ENCODE peak calls at places on chromosomes 12 and 14, in four cellular contexts. M, Y, U and V are unnamed samples.

GRCh38 chr14:73125746-73126145 is 10.6 kb upstream of the PSEN1 start:
- DNase-seq in M (no peak), U (no peak), Y (no peak), V (no peak)

GRCh38 chr12:6821271-6821673 is 349 bp upstream of the GPR162 start:
- DNase-seq in M (no peak), U (no peak), Y (no peak), V (no peak)

GRCh38 chr14:83101855-83102254 is 1568.2 kb upstream of the SEL1L start:
- DNase-seq in Y (no peak), U (no peak), M (no peak), V (no peak)

GRCh38 chr14:100294213-100294962 is 11.9 kb downstream of the SLC25A29 start:
- DNase-seq in Y (no peak), U (no peak), M (no peak), V (peak)

GRCh38 chr12:56220611-56221232 is 1.0 kb downstream of the RNF41 start:
- DNase-seq in M (no peak), Y (peak), U (peak), V (peak)

GRCh38 chr12:116559330-116560080 is at the start of gene MAP1LC3B2:
- DNase-seq in Y (peak), U (no peak), M (peak), V (peak)

GRCh38 chr14:42224053-42224888 is 617.6 kb downstream of the LRFN5 start:
- DNase-seq in U (no peak), Y (no peak), M (no peak), V (peak)

GRCh38 chr12:109539508-109539907 is 33.8 kb downstream of the MMAB start:
- DNase-seq in Y (no peak), M (no peak), U (no peak), V (no peak)

GRCh38 chr12:82486524-82487235 is 128.4 kb downstream of the METTL25 start:
- DNase-seq in Y (no peak), M (no peak), U (no peak), V (no peak)

GRCh38 chr14:95601650-95602049 is 66.8 kb downstream of the GLRX5 start:
- DNase-seq in M (no peak), U (no peak), Y (no peak), V (no peak)

GRCh38 chr12:14768823-14769405 is 34.4 kb downstream of the WBP11 start:
- DNase-seq in Y (no peak), M (peak), U (no peak), V (no peak)

GRCh38 chr12:67520611-67521010 is 127.9 kb upstream of the DYRK2 start:
- DNase-seq in U (no peak), Y (no peak), M (no peak), V (no peak)

GRCh38 chr12:62744551-62744950 is 190.4 kb downstream of the PPM1H start:
- DNase-seq in Y (no peak), M (no peak), U (no peak), V (no peak)

GRCh38 chr12:66662729-66663128 is 16.1 kb downstream of the GRIP1 start:
- DNase-seq in U (no peak), Y (no peak), M (no peak), V (no peak)

GRCh38 chr14:54621686-54622085 is 54.8 kb downstream of the SAMD4A start:
- DNase-seq in M (no peak), Y (no peak), U (no peak), V (no peak)

GRCh38 chr12:27273114-27273513 is 29.0 kb downstream of the STK38L start:
- DNase-seq in Y (no peak), U (no peak), M (no peak), V (no peak)

GRCh38 chr12:51631591-51631990 is 40.6 kb downstream of the SCN8A start:
- DNase-seq in Y (no peak), M (no peak), U (no peak), V (no peak)

GRCh38 chr12:46266382-46266791 is 2.5 kb downstream of the SLC38A1 start:
- DNase-seq in U (no peak), M (peak), Y (peak), V (no peak)

GRCh38 chr14:35365130-35366047 is 39.2 kb downstream of the NFKBIA start:
- DNase-seq in U (no peak), M (peak), Y (peak), V (peak)

GRCh38 chr14:71439247-71439646 is 493.0 kb upstream of the RGS6 start:
- DNase-seq in Y (no peak), M (no peak), U (no peak), V (no peak)

GRCh38 chr14:70716958-70717357 is 75.2 kb downstream of the TTC9 start:
- DNase-seq in Y (no peak), U (no peak), M (no peak), V (no peak)

GRCh38 chr14:100901391-100902183 is 1.9 kb downstream of the RTL1 start:
- DNase-seq in U (no peak), M (no peak), Y (no peak), V (peak)

GRCh38 chr12:48861111-48861510 is 4.6 kb downstream of the RND1 start:
- DNase-seq in M (no peak), U (no peak), Y (no peak), V (no peak)

GRCh38 chr12:9694220-9694619 is 24.7 kb downstream of the CLEC2D start:
- DNase-seq in M (no peak), U (no peak), Y (no peak), V (no peak)

GRCh38 chr14:80664576-80664975 is 277.0 kb downstream of the CEP128 start:
- DNase-seq in Y (no peak), M (no peak), U (no peak), V (no peak)

GRCh38 chr14:91866061-91866460 is 1.3 kb downstream of the TC2N start:
- DNase-seq in U (no peak), Y (peak), M (peak), V (no peak)

GRCh38 chr12:126389215-126389841 is 1324.1 kb downstream of the AACS start:
- DNase-seq in U (no peak), M (no peak), Y (no peak), V (no peak)

GRCh38 chr12:69972136-69972535 is 147.1 kb downstream of the MYRFL start:
- DNase-seq in U (no peak), M (no peak), Y (no peak), V (no peak)

GRCh38 chr12:25249951-25250738 is 584 bp downstream of the KRAS start:
- DNase-seq in M (peak), Y (peak), U (no peak), V (peak)

GRCh38 chr14:24052656-24053547 is 1.1 kb downstream of the CARMIL3 start:
- DNase-seq in U (no peak), Y (no peak), M (no peak), V (peak)

GRCh38 chr14:32167907-32168306 is 33.9 kb upstream of the RNU6-7 start:
- DNase-seq in Y (no peak), M (no peak), U (no peak), V (no peak)

GRCh38 chr12:124567035-124567672 is at the start of gene NCOR2:
- DNase-seq in M (peak), U (no peak), Y (peak), V (peak)

GRCh38 chr12:12441891-12442461 is 85.1 kb downstream of the BORCS5 start:
- DNase-seq in Y (no peak), U (no peak), M (peak), V (peak)

GRCh38 chr12:93712204-93712603 is 35.0 kb downstream of the CRADD start:
- DNase-seq in Y (no peak), M (no peak), U (no peak), V (no peak)
- TF ChIP-seq CTCF in Y (no peak), M (no peak), U (no peak), V (no peak)

GRCh38 chr12:88947486-88948043 is 367.3 kb upstream of the KITLG start:
- DNase-seq in M (no peak), U (no peak), Y (no peak), V (no peak)
- TF ChIP-seq CTCF in M (no peak), U (no peak), Y (peak), V (no peak)

DNA sequence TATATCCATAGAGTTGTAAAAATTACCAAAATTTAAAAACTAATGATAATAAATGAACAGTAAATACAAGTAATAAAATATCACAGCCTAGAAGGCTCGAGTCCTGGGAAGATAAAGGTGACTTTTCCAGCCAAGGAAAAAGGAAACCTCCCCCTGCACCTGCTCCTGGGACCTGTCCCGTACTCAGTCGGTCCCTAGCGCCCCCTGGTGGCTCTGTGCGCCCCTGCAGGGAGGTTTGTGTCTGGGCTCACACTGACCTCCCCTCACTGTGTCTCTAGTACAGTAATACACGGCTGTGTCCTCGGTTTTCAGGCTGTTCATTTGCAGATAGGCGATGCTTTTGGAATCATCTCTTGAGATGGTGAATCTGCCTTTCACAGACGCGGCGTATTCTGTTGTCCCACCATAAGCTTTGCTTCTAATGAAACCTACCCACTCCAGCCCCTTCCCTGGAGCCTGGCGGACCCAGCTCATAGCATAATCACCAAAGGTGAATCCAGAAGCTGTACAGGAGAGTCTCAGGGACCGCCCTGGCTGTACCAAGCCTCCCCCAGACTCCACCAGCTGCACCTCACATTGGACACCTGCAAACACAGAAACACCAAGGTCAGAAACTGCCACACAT is 1030.4 kb downstream of the TMEM121 start:
- DNase-seq in M (peak), U (no peak), Y (peak), V (peak)
- TF ChIP-seq CTCF in M (peak), U (no peak), Y (peak), V (peak)

GRCh38 chr12:98644433-98644711 is 216 bp downstream of the IKBIP start:
- DNase-seq in Y (no peak), M (no peak), U (no peak), V (peak)
- TF ChIP-seq CTCF in Y (peak), M (no peak), U (no peak), V (no peak)